ENCODE peak calls at places on chromosome 15, in ten cellular contexts. F is ovary; B is neural progenitor cell; P is stomach; C is heart left ventricle; M is aorta; T is astrocyte; O is cardiac muscle cell; Y is CD8-positive, alpha-beta T cell; S is OCI-LY7. J is an unnamed sample.
A peak's percentile ranks its signal among the peaks of the same experiment; 100 is the strongest.

GRCh38 chr15:70974004-70974832 is 81.6 kb downstream of the LRRC49 start:
- DNase-seq in M (no peak), T (peak; percentile 54), P (no peak), S (peak; percentile 7), O (peak; percentile 25), Y (no peak), B (peak; percentile 9), C (no peak), F (no peak), J (no peak)

GRCh38 chr15:39624806-39625205 is 43.9 kb downstream of the THBS1 start:
- DNase-seq in M (peak; percentile 77), T (peak; percentile 92), F (peak; percentile 49), S (no peak), Y (peak; percentile 76), B (no peak), P (peak; percentile 39), O (no peak), C (peak; percentile 62), J (no peak)

GRCh38 chr15:67085818-67086649 is 20.6 kb downstream of the SMAD3 start:
- DNase-seq in S (peak; percentile 95), Y (no peak), O (no peak), B (no peak), C (no peak), M (peak; percentile 44), P (no peak), T (peak; percentile 96), F (no peak), J (no peak)

GRCh38 chr15:64944961-64945360 is 33.3 kb downstream of the ANKDD1A start:
- DNase-seq in B (no peak), M (no peak), O (no peak), C (no peak), S (no peak), F (no peak), P (no peak), T (no peak), Y (no peak), J (no peak)

GRCh38 chr15:42491540-42492225 is 742 bp upstream of the ZNF106 start:
- DNase-seq in C (no peak), S (no peak), Y (no peak), B (no peak), T (peak; percentile 74), M (no peak), F (no peak), P (no peak), O (no peak), J (no peak)

GRCh38 chr15:67358812-67359211 is 104.2 kb downstream of the IQCH start:
- DNase-seq in Y (no peak), P (no peak), O (no peak), C (no peak), F (no peak), S (no peak), M (no peak), B (no peak), T (no peak), J (no peak)

GRCh38 chr15:40244961-40245523 is 6.2 kb downstream of the PAK6 start:
- DNase-seq in O (no peak), S (no peak), F (peak; percentile 10), M (peak; percentile 57), T (no peak), P (peak; percentile 58), Y (no peak), B (no peak), C (no peak), J (no peak)

GRCh38 chr15:83205725-83206324 is 1.8 kb downstream of the HDGFL3 start:
- DNase-seq in B (no peak), M (no peak), F (no peak), S (peak; percentile 8), C (no peak), O (no peak), Y (no peak), P (no peak), T (peak; percentile 90), J (no peak)

DNA sequence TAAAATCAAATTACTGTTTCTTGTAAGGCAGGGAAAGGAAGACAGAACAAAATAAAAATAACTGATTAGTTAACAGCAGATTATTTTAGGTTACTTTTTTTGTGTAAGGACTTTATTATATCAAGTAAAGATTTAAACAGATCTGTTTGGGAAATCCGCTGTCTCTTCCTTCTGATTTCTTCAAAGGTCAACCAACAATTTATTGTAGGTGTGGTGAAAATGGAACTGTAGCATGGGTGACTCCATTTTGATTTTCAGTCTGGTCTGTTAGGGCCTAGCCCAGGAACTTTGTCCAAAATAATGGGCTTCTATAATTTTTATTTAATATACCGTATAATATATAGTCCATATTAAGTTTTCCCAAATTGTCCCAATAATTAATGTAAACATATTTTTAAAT is 13.5 kb upstream of the IDH2 start:
- DNase-seq in F (no peak), M (no peak), P (no peak), B (no peak), C (no peak), T (no peak), O (no peak), Y (no peak), S (no peak), J (no peak)
- H3K4me3 ChIP-seq in F (no peak overlapping the region), M (no peak overlapping the region), P (no peak overlapping the region), B (no peak overlapping the region), C (no peak overlapping the region), T (no peak overlapping the region), O (no peak overlapping the region), Y (no peak overlapping the region), S (no peak overlapping the region), J (no peak overlapping the region)

GRCh38 chr15:52066842-52067544 is 45.6 kb downstream of the BCL2L10 start:
- DNase-seq in S (no peak), B (no peak), C (no peak), T (no peak), Y (no peak), M (no peak), F (no peak), O (no peak), P (no peak), J (no peak)

GRCh38 chr15:52068004-52068403 is 44.6 kb downstream of the BCL2L10 start:
- DNase-seq in Y (no peak), T (no peak), O (no peak), C (no peak), F (no peak), S (no peak), M (no peak), B (no peak), P (no peak), J (no peak)

GRCh38 chr15:52067545-52067926 is 45.0 kb downstream of the BCL2L10 start:
- DNase-seq in M (no peak), C (no peak), Y (no peak), T (no peak), S (no peak), B (no peak), F (no peak), P (no peak), O (no peak), J (no peak)

GRCh38 chr15:52071570-52071969 is 41.0 kb downstream of the BCL2L10 start:
- DNase-seq in C (no peak), O (no peak), B (no peak), Y (no peak), M (no peak), F (no peak), P (peak; percentile 71), S (no peak), T (no peak), J (no peak)

GRCh38 chr15:52069559-52069958 is 43.0 kb downstream of the BCL2L10 start:
- DNase-seq in P (peak; percentile 65), F (no peak), S (no peak), M (no peak), Y (no peak), O (no peak), C (no peak), B (no peak), T (no peak), J (no peak)
- H3K27ac ChIP-seq in P (peak overlapping the region; percentile 70), F (no peak overlapping the region), S (no peak overlapping the region), M (no peak overlapping the region), Y (no peak overlapping the region), O (no peak overlapping the region), C (no peak overlapping the region), B (no peak overlapping the region), T (no peak overlapping the region), J (no peak overlapping the region)

GRCh38 chr15:99452010-99452409 is 113.8 kb upstream of the MEF2A start:
- DNase-seq in O (no peak), M (no peak), F (no peak), P (no peak), Y (peak; percentile 5), B (no peak), C (no peak), T (no peak), S (no peak), J (no peak)

GRCh38 chr15:99454941-99455795 is 110.6 kb upstream of the MEF2A start:
- DNase-seq in F (peak; percentile 82), T (peak; percentile 97), M (peak; percentile 95), Y (peak; percentile 6), S (no peak), O (peak; percentile 94), P (peak; percentile 89), C (peak; percentile 92), B (no peak), J (peak; percentile 23)

GRCh38 chr15:99452728-99453643 is 112.8 kb upstream of the MEF2A start:
- DNase-seq in B (no peak), T (peak; percentile 51), C (peak; percentile 94), F (peak; percentile 49), P (peak; percentile 83), O (no peak), Y (peak; percentile 11), M (peak; percentile 93), S (no peak), J (no peak)

GRCh38 chr15:99454107-99454809 is 111.5 kb upstream of the MEF2A start:
- DNase-seq in T (no peak), F (peak; percentile 18), S (no peak), M (no peak), O (no peak), Y (peak; percentile 5), P (peak; percentile 25), B (no peak), C (peak; percentile 5), J (no peak)

DNA sequence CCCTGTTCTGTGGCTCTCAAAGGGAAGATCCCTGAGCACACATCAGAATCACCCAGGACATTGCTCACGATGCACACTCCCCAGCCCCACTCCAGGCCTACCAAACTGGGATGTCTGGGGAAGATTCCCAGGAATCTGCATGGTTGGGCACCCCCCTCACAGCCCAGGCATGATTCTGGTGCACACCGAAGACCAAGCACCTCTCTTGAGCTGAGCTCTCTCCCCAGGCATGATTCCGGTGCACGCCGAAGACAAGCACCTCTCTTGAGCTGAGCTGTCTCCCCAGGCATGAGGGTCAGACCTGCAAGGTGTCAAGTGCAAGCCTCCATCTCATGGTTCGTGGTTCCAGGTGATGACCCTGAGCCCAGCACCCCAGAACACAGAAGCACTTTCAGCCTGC is 112.1 kb upstream of the MEF2A start:
- DNase-seq in C (peak; percentile 5), M (no peak), O (no peak), P (no peak), T (no peak), Y (peak; percentile 9), F (peak; percentile 19), S (no peak), B (no peak), J (no peak)
- H3K4me1 ChIP-seq in C (peaks cover 65% of the 10 kb centered on the region), M (no peaks in the 10 kb centered on the region), O (peaks cover 36% of the 10 kb centered on the region), P (peaks cover 47% of the 10 kb centered on the region), T (peaks cover 47% of the 10 kb centered on the region), Y (peaks cover 29% of the 10 kb centered on the region), F (peaks cover 17% of the 10 kb centered on the region), S (no peaks in the 10 kb centered on the region), B (no peaks in the 10 kb centered on the region), J (no peaks in the 10 kb centered on the region)

DNA sequence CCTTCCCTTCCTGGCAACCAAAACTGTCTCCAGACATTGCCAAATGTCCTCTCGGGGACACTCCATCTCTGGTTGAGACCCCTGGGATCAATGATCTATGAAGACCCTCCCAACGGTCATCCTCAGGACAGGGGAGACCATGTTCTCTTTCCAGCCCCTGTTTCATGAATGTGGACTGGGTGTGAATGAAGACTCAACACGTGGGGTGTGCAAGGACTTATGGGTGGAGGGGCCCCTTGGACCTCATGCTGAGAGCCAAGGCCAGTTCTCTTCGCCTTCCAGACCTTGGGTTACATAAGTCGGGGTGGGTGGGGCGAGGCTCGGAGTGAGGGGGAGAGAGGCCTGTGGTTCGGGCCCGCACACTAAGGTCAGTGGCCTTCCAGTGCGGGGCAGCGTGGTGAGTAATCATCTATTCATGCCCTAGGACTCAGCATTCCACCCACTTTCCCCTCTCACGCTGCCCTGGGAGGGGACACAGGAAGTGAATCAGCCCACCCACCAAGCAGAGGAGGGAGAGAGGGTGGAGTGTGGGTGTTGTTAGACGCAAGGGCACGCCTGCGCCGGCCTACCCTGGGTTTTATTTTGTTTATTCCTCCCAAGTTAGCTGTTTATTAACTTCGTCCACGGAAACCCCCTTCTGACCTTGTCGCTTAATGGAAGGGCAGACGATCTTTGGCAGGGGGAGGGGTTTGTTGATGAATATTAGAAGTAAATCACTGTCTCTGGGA is 6.7 kb downstream of the PAQR5 start:
- DNase-seq in T (peak; percentile 88), C (no peak), F (no peak), B (no peak), O (no peak), P (no peak), M (peak; percentile 76), S (no peak), Y (no peak), J (no peak)
- H3K4me3 ChIP-seq in T (no peak overlapping the region), C (no peak overlapping the region), F (no peak overlapping the region), B (no peak overlapping the region), O (no peak overlapping the region), P (no peak overlapping the region), M (no peak overlapping the region), S (no peak overlapping the region), Y (no peak overlapping the region), J (no peak overlapping the region)

J was measured in naive thymus-derived CD4-positive, alpha-beta T cell.